ENCODE peak calls at places on chromosomes 3 and 15, in six cellular contexts. O is NCI-H2029, A is HL-60, U is NCI-H1105 treated with DMSO at 0.1 percent for 48 hours, G is MCF 10A, D is H9. H is an unnamed sample.

GRCh38 chr3:157026091-157026490 is 133.9 kb downstream of the CCNL1 start:
- DNase-seq in O (no peak), A (no peak), U (no peak), G (peak; percentile 38), D (no peak), H (no peak)

GRCh38 chr15:79593119-79593869 is 161.2 kb downstream of the MINAR1 start:
- DNase-seq in O (no peak), A (no peak), U (no peak), G (peak; percentile 27), D (peak; percentile 46), H (no peak)

GRCh38 chr3:121914081-121914998 is 20.1 kb downstream of the SLC15A2 start:
- DNase-seq in O (no peak), A (no peak), U (no peak), G (no peak), D (peak; percentile 32), H (no peak)

GRCh38 chr15:62545392-62546227 is 380.5 kb upstream of the C2CD4B start:
- DNase-seq in O (peak; percentile 22), A (no peak), U (peak; percentile 18), G (peak; percentile 17), D (no peak), H (no peak)

GRCh38 chr3:151016421-151016820 is 43.9 kb upstream of the CLRN1 start:
- DNase-seq in O (no peak), A (no peak), U (no peak), G (peak; percentile 33), D (no peak), H (no peak)

GRCh38 chr3:182533394-182533793 is 259.9 kb upstream of the ATP11B start:
- DNase-seq in O (peak; percentile 54), A (no peak), U (peak; percentile 91), G (peak; percentile 52), D (no peak), H (no peak)

GRCh38 chr3:31565288-31565687 is 32.6 kb downstream of the STT3B start:
- DNase-seq in O (no peak), A (no peak), U (no peak), G (no peak), D (no peak), H (no peak)

GRCh38 chr3:33063651-33064051 is 33.3 kb downstream of the GLB1 start:
- DNase-seq in O (no peak), A (no peak), U (no peak), G (no peak), D (no peak), H (no peak)

GRCh38 chr3:141920701-141921100 is 44.3 kb downstream of the ATP1B3 start:
- DNase-seq in O (no peak), A (no peak), U (no peak), G (no peak), D (no peak), H (no peak)

GRCh38 chr15:38147246-38147645 is 105.4 kb upstream of the SPRED1 start:
- DNase-seq in O (no peak), A (no peak), U (no peak), G (no peak), D (no peak), H (no peak)

GRCh38 chr3:166125179-166125578 is 288.0 kb upstream of the BCHE start:
- DNase-seq in O (no peak), A (no peak), U (no peak), G (no peak), D (no peak), H (no peak)

GRCh38 chr3:58433400-58434169 is at the start of gene PDHB:
- DNase-seq in O (peak; percentile 73), A (peak; percentile 90), U (peak; percentile 79), G (peak; percentile 87), D (peak; percentile 96), H (peak; percentile 78)

GRCh38 chr3:99686955-99687612 is 48.7 kb downstream of the COL8A1 start:
- DNase-seq in O (no peak), A (peak; percentile 36), U (peak; percentile 35), G (peak; percentile 76), D (peak; percentile 61), H (no peak)

GRCh38 chr3:1272541-1273265 is 179.9 kb downstream of the CNTN6 start:
- DNase-seq in O (no peak), A (no peak), U (no peak), G (no peak), D (no peak), H (no peak)

GRCh38 chr15:60591491-60592385 is 112.8 kb upstream of the ICE2 start:
- DNase-seq in O (no peak), A (no peak), U (peak; percentile 66), G (no peak), D (peak; percentile 61), H (no peak)

GRCh38 chr15:72733941-72734738 is 48.1 kb downstream of the BBS4 start:
- DNase-seq in O (no peak), A (no peak), U (no peak), G (no peak), D (no peak), H (no peak)

GRCh38 chr15:41079717-41080116 is 36.4 kb downstream of the INO80 start:
- DNase-seq in O (no peak), A (no peak), U (no peak), G (no peak), D (no peak), H (no peak)

GRCh38 chr15:39667382-39668127 is 86.7 kb downstream of the THBS1 start:
- DNase-seq in O (no peak), A (no peak), U (no peak), G (no peak), D (no peak), H (no peak)

GRCh38 chr3:94226058-94226457 is 163.2 kb downstream of the NSUN3 start:
- DNase-seq in O (no peak), A (no peak), U (no peak), G (peak; percentile 23), D (no peak), H (no peak)

GRCh38 chr3:171228228-171228627 is 201.7 kb upstream of the SLC2A2 start:
- DNase-seq in O (no peak), A (no peak), U (no peak), G (no peak), D (no peak), H (no peak)

H was measured in thoracic aorta.